ENCODE peak calls at places on chromosomes 11 and 22, in six cellular contexts. Q is cardiac muscle cell, Y is substantia nigra, R is coronary artery, G is brain microvascular endothelial cell, X is colonic mucosa. P is an unnamed sample.

GRCh38 chr11:124310746-124311145 is 3.0 kb downstream of the OR8D1 start:
- DNase-seq in Q (no peak), Y (no peak), R (no peak), G (no peak), X (no peak), P (no peak)

GRCh38 chr11:116172156-116172555 is 600.6 kb downstream of the BUD13 start:
- DNase-seq in Q (no peak), Y (no peak), R (peak; percentile 49), G (no peak), X (peak; percentile 1), P (no peak)

GRCh38 chr11:95845168-95845567 is 54.9 kb downstream of the CEP57 start:
- DNase-seq in Q (no peak), Y (no peak), R (no peak), G (no peak), X (no peak), P (no peak)

GRCh38 chr22:50247748-50248147 is 2.9 kb upstream of the TUBGCP6 start:
- DNase-seq in Q (no peak), Y (no peak), R (no peak), G (peak; percentile 75), X (peak; percentile 86), P (peak; percentile 59)

GRCh38 chr22:44571566-44572413 is 73.8 kb upstream of the RTL6 start:
- DNase-seq in Q (no peak), Y (no peak), R (no peak), G (no peak), X (no peak), P (no peak)

GRCh38 chr22:35154937-35155387 is 89.0 kb downstream of the ISX start:
- DNase-seq in Q (peak; percentile 82), Y (no peak), R (no peak), G (peak; percentile 49), X (peak; percentile 67), P (peak; percentile 39)

GRCh38 chr22:24417901-24418641 is 9.3 kb upstream of the ADORA2A start:
- DNase-seq in Q (no peak), Y (no peak), R (no peak), G (no peak), X (no peak), P (no peak)

GRCh38 chr11:126329644-126330200 is 25.8 kb upstream of the ST3GAL4 start:
- DNase-seq in Q (no peak), Y (no peak), R (no peak), G (no peak), X (no peak), P (no peak)

GRCh38 chr11:980438-981365 is 55.0 kb downstream of the AP2A2 start:
- DNase-seq in Q (no peak), Y (no peak), R (no peak), G (no peak), X (no peak), P (no peak)

GRCh38 chr11:7597620-7598019 is 75.7 kb downstream of the CYB5R2 start:
- DNase-seq in Q (no peak), Y (no peak), R (no peak), G (no peak), X (peak; percentile 89), P (peak; percentile 59)

GRCh38 chr11:82722236-82722635 is 11.4 kb downstream of the FAM181B start:
- DNase-seq in Q (no peak), Y (no peak), R (no peak), G (no peak), X (no peak), P (no peak)

GRCh38 chr11:46044601-46045000 is 76.7 kb downstream of the PHF21A start:
- DNase-seq in Q (no peak), Y (no peak), R (no peak), G (no peak), X (no peak), P (no peak)

GRCh38 chr11:73991471-73992006 is 8.9 kb upstream of the UCP2 start:
- DNase-seq in Q (no peak), Y (no peak), R (peak; percentile 70), G (no peak), X (no peak), P (no peak)

GRCh38 chr22:38298312-38299000 is 18.8 kb downstream of the CSNK1E start:
- DNase-seq in Q (no peak), Y (no peak), R (no peak), G (peak; percentile 97), X (no peak), P (peak; percentile 94)

GRCh38 chr22:22598144-22598543 is 39.1 kb upstream of the PRAME start:
- DNase-seq in Q (no peak), Y (no peak), R (no peak), G (no peak), X (no peak), P (no peak)

GRCh38 chr11:2927851-2928604 is 1.2 kb downstream of the PHLDA2 start:
- DNase-seq in Q (no peak), Y (no peak), R (no peak), G (no peak), X (peak; percentile 70), P (no peak)

DNA sequence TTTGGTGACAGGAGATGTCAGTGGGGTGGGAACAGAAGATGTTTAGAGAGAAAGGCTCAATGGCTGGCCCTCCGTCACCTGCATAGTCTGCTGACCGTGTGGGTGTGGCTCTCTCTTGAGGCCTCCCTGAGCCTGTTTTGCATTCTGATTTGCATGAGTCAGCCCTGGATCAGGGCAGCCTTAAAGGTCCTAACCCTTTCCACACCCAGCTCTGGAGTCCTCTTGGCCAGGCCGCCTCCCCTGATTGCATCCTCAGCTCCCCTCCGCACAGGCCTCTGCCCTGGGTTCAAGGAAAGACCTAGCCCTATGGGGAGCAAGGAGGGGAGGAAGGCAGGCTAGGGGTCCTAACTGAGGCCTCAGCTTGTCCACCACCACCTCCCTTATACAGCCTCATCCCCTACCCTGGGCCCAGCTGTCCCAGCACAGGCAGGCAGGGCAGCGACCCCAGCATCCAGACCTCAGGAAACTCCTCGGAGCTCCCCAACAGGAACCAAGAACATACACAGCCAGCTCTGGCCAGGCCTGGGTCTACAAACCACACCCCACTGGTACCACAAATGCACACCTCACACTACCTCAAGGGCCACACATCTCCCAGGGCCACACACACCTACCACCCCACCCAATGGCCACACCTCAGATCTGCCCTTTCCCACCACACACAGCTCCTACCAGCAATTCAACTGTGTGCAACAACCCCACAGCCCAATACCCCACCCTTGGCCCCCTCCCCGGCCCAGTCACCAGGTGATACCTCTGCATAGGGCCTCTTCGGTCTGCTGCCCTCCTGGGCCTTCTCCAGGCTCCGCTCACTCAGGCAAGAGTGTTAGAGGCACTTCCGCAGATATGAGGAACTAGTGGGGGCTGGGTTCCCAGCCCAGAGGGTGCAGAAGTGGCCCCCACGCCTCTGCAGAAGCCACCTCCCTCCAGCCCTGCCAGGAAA is 13.7 kb downstream of the ARAP1 start:
- DNase-seq in Q (no peak), Y (peak; percentile 26), R (no peak), G (no peak), X (no peak), P (peak; percentile 65)
- H3K27ac ChIP-seq in Q (peak overlapping the region; percentile 94), Y (peak overlapping the region; percentile 33), R (peak overlapping the region; percentile 82), G (no peak overlapping the region), X (peak overlapping the region; percentile 61), P (peak overlapping the region; percentile 75)

GRCh38 chr11:119590651-119591308 is 138.2 kb downstream of the NECTIN1 start:
- DNase-seq in Q (no peak), Y (no peak), R (no peak), G (no peak), X (no peak), P (peak; percentile 71)

GRCh38 chr11:119589011-119589410 is 140.0 kb downstream of the NECTIN1 start:
- DNase-seq in Q (no peak), Y (peak; percentile 51), R (no peak), G (no peak), X (no peak), P (no peak)

GRCh38 chr11:119592642-119593041 is 136.4 kb downstream of the NECTIN1 start:
- DNase-seq in Q (no peak), Y (peak; percentile 52), R (no peak), G (no peak), X (peak; percentile 49), P (no peak)

GRCh38 chr11:119593346-119593745 is 135.7 kb downstream of the NECTIN1 start:
- DNase-seq in Q (no peak), Y (no peak), R (no peak), G (no peak), X (no peak), P (no peak)

GRCh38 chr11:119591836-119592310 is 137.1 kb downstream of the NECTIN1 start:
- DNase-seq in Q (no peak), Y (no peak), R (no peak), G (no peak), X (no peak), P (no peak)
- H3K27ac ChIP-seq in Q (no peak overlapping the region), Y (no peak overlapping the region), R (no peak overlapping the region), G (no peak overlapping the region), X (no peak overlapping the region), P (no peak overlapping the region)

GRCh38 chr11:33634291-33634834 is 66.3 kb downstream of the C11orf91 start:
- DNase-seq in Q (no peak), Y (no peak), R (no peak), G (peak; percentile 40), X (no peak), P (peak; percentile 59)

GRCh38 chr11:33631749-33632091 is 68.9 kb downstream of the C11orf91 start:
- DNase-seq in Q (no peak), Y (no peak), R (no peak), G (no peak), X (no peak), P (no peak)

GRCh38 chr11:33630936-33631748 is 69.5 kb downstream of the C11orf91 start:
- DNase-seq in Q (no peak), Y (no peak), R (no peak), G (no peak), X (no peak), P (no peak)

GRCh38 chr11:33635161-33635560 is 65.5 kb downstream of the C11orf91 start:
- DNase-seq in Q (no peak), Y (no peak), R (no peak), G (peak; percentile 40), X (no peak), P (no peak)

DNA sequence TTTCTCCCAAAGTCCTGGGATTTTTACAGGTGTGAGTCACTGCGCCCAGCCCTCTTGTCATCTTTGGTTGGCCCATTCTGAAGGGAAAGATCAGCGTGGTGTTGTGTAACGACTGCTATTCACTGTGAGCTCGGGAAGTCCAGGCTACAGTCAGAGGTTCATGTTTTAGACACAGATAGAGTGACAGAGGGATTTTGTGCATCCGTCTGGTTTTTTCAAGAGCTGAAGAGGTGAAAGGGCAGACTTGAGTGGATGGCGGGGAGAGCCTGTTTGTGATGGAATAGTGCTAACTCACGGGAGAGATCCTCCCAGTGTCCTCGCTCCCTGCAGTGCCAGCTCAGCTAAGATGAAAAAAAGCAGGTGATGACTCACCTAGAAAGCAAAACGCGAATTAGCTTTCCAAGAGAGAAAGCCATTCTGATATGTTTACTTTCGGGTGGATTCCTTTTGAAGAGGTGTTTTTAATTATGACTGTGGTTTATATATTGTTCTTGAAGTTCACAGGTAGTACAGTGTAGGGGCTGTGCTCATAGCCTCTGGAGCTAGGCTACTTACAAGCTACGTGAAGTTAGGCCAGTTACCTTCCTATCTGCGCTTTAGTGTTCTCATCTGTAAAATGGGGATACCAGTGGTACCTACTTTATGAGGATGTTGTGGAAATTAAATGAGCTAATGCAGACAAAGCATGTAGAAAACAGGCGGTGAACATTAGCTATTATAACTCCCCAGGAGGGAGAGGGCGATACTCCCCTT is 67.2 kb downstream of the C11orf91 start:
- DNase-seq in Q (no peak), Y (no peak), R (no peak), G (peak; percentile 62), X (no peak), P (peak; percentile 85)
- H3K27ac ChIP-seq in Q (no peak overlapping the region), Y (no peak overlapping the region), R (no peak overlapping the region), G (peak overlapping the region; percentile 8), X (no peak overlapping the region), P (peak overlapping the region; percentile 93)

DNA sequence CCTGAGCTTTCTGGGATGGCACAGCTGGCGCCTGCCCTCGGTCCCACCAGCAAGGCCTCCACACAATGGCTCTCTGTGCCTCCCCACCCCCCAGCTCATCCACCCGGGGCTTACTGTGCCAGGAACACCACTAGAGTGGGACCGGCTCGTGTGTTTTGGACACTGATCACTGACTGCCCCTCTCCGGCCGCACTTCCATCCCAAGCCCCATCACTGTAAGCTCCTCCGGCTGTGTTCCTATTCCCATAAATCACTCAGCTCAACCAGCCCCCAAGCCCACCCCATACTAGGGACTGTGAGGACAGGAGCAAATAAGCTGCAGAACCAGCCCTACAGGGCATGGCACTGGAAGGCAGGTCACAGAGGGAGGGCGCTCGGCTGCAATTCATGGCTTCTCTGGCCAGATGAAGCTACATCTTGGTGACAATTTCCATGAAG is 7.3 kb downstream of the APBB1 start:
- DNase-seq in Q (no peak), Y (peak; percentile 87), R (no peak), G (no peak), X (no peak), P (no peak)
- H3K27ac ChIP-seq in Q (no peak overlapping the region), Y (peak overlapping the region; percentile 94), R (no peak overlapping the region), G (no peak overlapping the region), X (no peak overlapping the region), P (no peak overlapping the region)

P was measured in RWPE1.